ENCODE peak calls at places on chromosomes 4 and X, in four cellular contexts. K is transverse colon; U is CD4-positive, alpha-beta memory T cell; J is A673. S is an unnamed sample.

GRCh38 chr4:68267433-68267944 is 22.0 kb upstream of the TMPRSS11B start:
- DNase-seq in K (no peak), U (no peak), J (no peak), S (no peak)

GRCh38 chrX:27597506-27597905 is 7.4 kb downstream of the DCAF8L2 start:
- DNase-seq in K (no peak), U (no peak), J (no peak), S (no peak)

GRCh38 chr4:1090465-1091440 is 22.6 kb downstream of the RNF212 start:
- DNase-seq in K (no peak), U (no peak), J (no peak), S (no peak)

GRCh38 chrX:100649550-100650356 is 5.8 kb downstream of the SRPX2 start:
- DNase-seq in K (peak; percentile 75), U (no peak), J (peak; percentile 70), S (peak; percentile 84)

GRCh38 chr4:183304067-183304466 is 16.0 kb downstream of the CLDN22 start:
- DNase-seq in K (no peak), U (no peak), J (no peak), S (no peak)

GRCh38 chr4:100872811-100873210 is 355.0 kb upstream of the EMCN start:
- DNase-seq in K (no peak), U (no peak), J (no peak), S (no peak)

GRCh38 chr4:176002007-176002623 is 63.5 kb upstream of the WDR17 start:
- DNase-seq in K (peak; percentile 29), U (no peak), J (peak; percentile 12), S (peak; percentile 76)

GRCh38 chr4:20194079-20195013 is 57.4 kb upstream of the SLIT2 start:
- DNase-seq in K (no peak), U (no peak), J (peak; percentile 77), S (no peak)

GRCh38 chr4:8403981-8404380 is 36.5 kb downstream of the ACOX3 start:
- DNase-seq in K (no peak), U (no peak), J (no peak), S (no peak)

GRCh38 chr4:145785391-145786008 is 105.6 kb downstream of the C4orf51 start:
- DNase-seq in K (no peak), U (no peak), J (no peak), S (no peak)

GRCh38 chrX:11398785-11399184 is 105.6 kb downstream of the AMELX start:
- DNase-seq in K (no peak), U (no peak), J (no peak), S (no peak)

GRCh38 chr4:1010522-1011021 is 854 bp upstream of the FGFRL1 start:
- DNase-seq in K (peak; percentile 76), U (peak; percentile 73), J (peak; percentile 65), S (peak; percentile 91)

GRCh38 chr4:76606662-76607265 is 171.7 kb downstream of the SHROOM3 start:
- DNase-seq in K (no peak), U (no peak), J (peak; percentile 16), S (no peak)

GRCh38 chr4:30728291-30728690 is 8.1 kb downstream of the PCDH7 start:
- DNase-seq in K (no peak), U (no peak), J (peak; percentile 39), S (no peak)

GRCh38 chrX:16130707-16131106 is 7.3 kb downstream of the GRPR start:
- DNase-seq in K (no peak), U (no peak), J (no peak), S (no peak)

GRCh38 chrX:27236681-27237080 is 226.5 kb downstream of the PPP4R3C start:
- DNase-seq in K (no peak), U (no peak), J (no peak), S (no peak)

GRCh38 chr4:122773021-122773420 is 40.5 kb downstream of the BBS12 start:
- DNase-seq in K (no peak), U (no peak), J (no peak), S (no peak)

GRCh38 chr4:176309772-176310171 is 10.0 kb upstream of the SPCS3 start:
- DNase-seq in K (no peak), U (no peak), J (no peak), S (no peak)

GRCh38 chr4:101175896-101176676 is 171.2 kb downstream of the PPP3CA start:
- DNase-seq in K (peak; percentile 53), U (no peak), J (no peak), S (no peak)

GRCh38 chr4:80077639-80078038 is 4.6 kb upstream of the ANTXR2 start:
- DNase-seq in K (no peak), U (no peak), J (no peak), S (no peak)

GRCh38 chr4:139658185-139658584 is 7.4 kb upstream of the MGST2 start:
- DNase-seq in K (no peak), U (no peak), J (no peak), S (no peak)

GRCh38 chr4:31085736-31086135 is 365.6 kb downstream of the PCDH7 start:
- DNase-seq in K (no peak), U (no peak), J (peak; percentile 91), S (no peak)

GRCh38 chr4:113908829-113909228 is 70.6 kb downstream of the ARSJ start:
- DNase-seq in K (no peak), U (peak; percentile 36), J (peak; percentile 11), S (no peak)

GRCh38 chr4:28557755-28558154 is 1697.1 kb downstream of the STIM2 start:
- DNase-seq in K (no peak), U (no peak), J (no peak), S (no peak)

GRCh38 chr4:101791189-101791572 is 651 bp downstream of the BANK1 start:
- DNase-seq in K (peak; percentile 17), U (no peak), J (no peak), S (no peak)

GRCh38 chr4:88102029-88102428 is 56.4 kb downstream of the ABCG2 start:
- DNase-seq in K (no peak), U (no peak), J (no peak), S (no peak)

GRCh38 chrX:70436380-70436779 is 8.3 kb upstream of the DLG3 start:
- DNase-seq in K (no peak), U (no peak), J (peak; percentile 25), S (no peak)

GRCh38 chrX:48468693-48469691 is 1.1 kb downstream of the SLC38A5 start:
- DNase-seq in K (peak; percentile 31), U (peak; percentile 27), J (peak; percentile 53), S (peak; percentile 44)

GRCh38 chr4:88295656-88296055 is 11.3 kb upstream of the PPM1K start:
- DNase-seq in K (no peak), U (no peak), J (no peak), S (no peak)

GRCh38 chrX:139692908-139693307 is 15.1 kb downstream of the MCF2 start:
- DNase-seq in K (no peak), U (no peak), J (no peak), S (no peak)

GRCh38 chr4:182729527-182729926 is 187.7 kb downstream of the DCTD start:
- DNase-seq in K (no peak), U (no peak), J (peak; percentile 49), S (no peak)

GRCh38 chrX:71056857-71057256 is 11.3 kb downstream of the SNX12 start:
- DNase-seq in K (no peak), U (no peak), J (no peak), S (no peak)

GRCh38 chr4:179353791-179354190 is 1911.6 kb upstream of the AGA start:
- DNase-seq in K (no peak), U (no peak), J (no peak), S (no peak)

GRCh38 chr4:3241905-3242304 is 7.1 kb upstream of the MSANTD1 start:
- DNase-seq in K (peak; percentile 28), U (no peak), J (no peak), S (no peak)

GRCh38 chr4:145098675-145099037 is 545 bp downstream of the ABCE1 start:
- DNase-seq in K (peak; percentile 16), U (no peak), J (peak; percentile 43), S (no peak)

GRCh38 chr4:133130171-133130570 is 18.9 kb upstream of the PCDH10 start:
- DNase-seq in K (no peak), U (no peak), J (no peak), S (no peak)

GRCh38 chrX:150201841-150202240 is 161.3 kb upstream of the MAMLD1 start:
- DNase-seq in K (no peak), U (no peak), J (no peak), S (no peak)

GRCh38 chrX:150203249-150203647 is 159.9 kb upstream of the MAMLD1 start:
- DNase-seq in K (no peak), U (no peak), J (no peak), S (no peak)

GRCh38 chrX:150202641-150203248 is 160.4 kb upstream of the MAMLD1 start:
- DNase-seq in K (no peak), U (no peak), J (peak; percentile 19), S (no peak)

GRCh38 chrX:150207733-150208132 is 155.4 kb upstream of the MAMLD1 start:
- DNase-seq in K (no peak), U (no peak), J (no peak), S (no peak)

GRCh38 chrX:150205011-150205410 is 158.1 kb upstream of the MAMLD1 start:
- DNase-seq in K (no peak), U (no peak), J (no peak), S (no peak)
- H3K27ac ChIP-seq in K (no peak overlapping the region), U (no peak overlapping the region), J (no peak overlapping the region), S (no peak overlapping the region)

GRCh38 chrX:13304052-13304451 is 15.8 kb downstream of the ATXN3L start:
- DNase-seq in K (no peak), U (no peak), J (no peak), S (no peak)

GRCh38 chrX:13305091-13305490 is 14.8 kb downstream of the ATXN3L start:
- DNase-seq in K (no peak), U (no peak), J (no peak), S (no peak)

GRCh38 chrX:13311560-13311959 is 8.3 kb downstream of the ATXN3L start:
- DNase-seq in K (no peak), U (no peak), J (no peak), S (no peak)

GRCh38 chrX:13307041-13307440 is 12.8 kb downstream of the ATXN3L start:
- DNase-seq in K (no peak), U (no peak), J (no peak), S (no peak)

GRCh38 chrX:13309631-13310030 is 10.2 kb downstream of the ATXN3L start:
- DNase-seq in K (no peak), U (no peak), J (no peak), S (no peak)
- H3K27ac ChIP-seq in K (no peak overlapping the region), U (no peak overlapping the region), J (no peak overlapping the region), S (no peak overlapping the region)

GRCh38 chrX:21907250-21907649 is 33.3 kb upstream of the SMS start:
- DNase-seq in K (no peak), U (no peak), J (peak; percentile 19), S (no peak)

GRCh38 chrX:21905209-21905735 is 35.2 kb upstream of the SMS start:
- DNase-seq in K (no peak), U (no peak), J (no peak), S (no peak)

GRCh38 chrX:21911481-21911880 is 29.0 kb upstream of the SMS start:
- DNase-seq in K (no peak), U (no peak), J (no peak), S (no peak)

GRCh38 chrX:21905976-21906375 is 34.5 kb upstream of the SMS start:
- DNase-seq in K (no peak), U (no peak), J (no peak), S (no peak)
- H3K27ac ChIP-seq in K (no peak overlapping the region), U (no peak overlapping the region), J (no peak overlapping the region), S (no peak overlapping the region)

GRCh38 chr4:74615411-74615810 is 170.5 kb downstream of the AREG start:
- DNase-seq in K (no peak), U (no peak), J (peak; percentile 59), S (no peak)

GRCh38 chr4:74619931-74620702 is 174.2 kb downstream of the BTC start:
- DNase-seq in K (no peak), U (no peak), J (no peak), S (no peak)

GRCh38 chr4:74621616-74622015 is 172.7 kb downstream of the BTC start:
- DNase-seq in K (no peak), U (no peak), J (no peak), S (no peak)

GRCh38 chr4:74618659-74619058 is 173.7 kb downstream of the AREG start:
- DNase-seq in K (no peak), U (no peak), J (no peak), S (no peak)

GRCh38 chr4:74618166-74618565 is 173.2 kb downstream of the AREG start:
- DNase-seq in K (no peak), U (no peak), J (peak; percentile 9), S (no peak)
- H3K27ac ChIP-seq in K (no peak overlapping the region), U (no peak overlapping the region), J (no peak overlapping the region), S (no peak overlapping the region)